ENCODE peak calls at places on chromosomes 7 and 10, in five cellular contexts. A is NB4, Z is PC-3, F is astrocyte of the hippocampus, W is Right ventricle myocardium superior. E is an unnamed sample.

GRCh38 chr10:96988421-96988820 is 156.3 kb downstream of the LCOR start:
- DNase-seq in A (no peak), Z (no peak), F (peak; percentile 38), W (no peak), E (no peak)

GRCh38 chr10:132257271-132257670 is 50.5 kb downstream of the STK32C start:
- DNase-seq in A (peak; percentile 49), Z (peak; percentile 39), F (peak; percentile 49), W (no peak), E (no peak)

GRCh38 chr10:23157691-23158369 is 34.3 kb upstream of the PTF1A start:
- DNase-seq in A (peak; percentile 48), Z (peak; percentile 39), F (peak; percentile 48), W (no peak), E (no peak)

GRCh38 chr10:59536151-59536550 is 173.5 kb downstream of the SLC16A9 start:
- DNase-seq in A (no peak), Z (peak; percentile 84), F (peak; percentile 64), W (no peak), E (no peak)

GRCh38 chr7:104958278-104958903 is 55.6 kb upstream of the KMT2E start:
- DNase-seq in A (no peak), Z (no peak), F (no peak), W (no peak), E (no peak)

GRCh38 chr10:20839141-20839540 is 58.0 kb downstream of the NEBL start:
- DNase-seq in A (no peak), Z (no peak), F (peak; percentile 56), W (no peak), E (no peak)

GRCh38 chr7:151390594-151391357 is 19.1 kb downstream of the WDR86 start:
- DNase-seq in A (no peak), Z (no peak), F (no peak), W (no peak), E (no peak)

GRCh38 chr7:90231304-90231703 is 13.7 kb upstream of the CFAP69 start:
- DNase-seq in A (no peak), Z (no peak), F (no peak), W (no peak), E (no peak)

GRCh38 chr7:102456327-102456726 is 8.3 kb downstream of the ALKBH4 start:
- DNase-seq in A (no peak), Z (peak; percentile 67), F (peak; percentile 64), W (no peak), E (no peak)

GRCh38 chr7:128030263-128030998 is 806 bp downstream of the LRRC4 start:
- DNase-seq in A (no peak), Z (no peak), F (no peak), W (no peak), E (no peak)

GRCh38 chr7:2633538-2634264 is 1.9 kb downstream of the TTYH3 start:
- DNase-seq in A (peak; percentile 95), Z (peak; percentile 61), F (peak; percentile 95), W (peak; percentile 73), E (no peak)

GRCh38 chr7:44897299-44897698 is 12.0 kb upstream of the PURB start:
- DNase-seq in A (no peak), Z (no peak), F (no peak), W (no peak), E (no peak)

GRCh38 chr7:45687185-45687560 is 113.0 kb downstream of the ADCY1 start:
- DNase-seq in A (no peak), Z (no peak), F (no peak), W (no peak), E (no peak)

GRCh38 chr10:15293862-15294835 is 76.9 kb downstream of the FAM171A1 start:
- DNase-seq in A (no peak), Z (no peak), F (peak; percentile 25), W (no peak), E (no peak)

GRCh38 chr10:86344714-86345161 is 21.9 kb downstream of the GRID1 start:
- DNase-seq in A (peak; percentile 28), Z (peak; percentile 4), F (no peak), W (peak; percentile 32), E (no peak)

GRCh38 chr7:33129806-33130153 is 416 bp downstream of the BBS9 start:
- DNase-seq in A (peak; percentile 16), Z (no peak), F (no peak), W (no peak), E (peak; percentile 35)